ENCODE peak calls at places on chromosomes 5 and 9, in six cellular contexts. One of them, this sample, is unnamed.

GRCh38 chr9:83294816-83295215 is 231.9 kb upstream of the RASEF start:
- DNase-seq in amygdala: no peak
- DNase-seq in adipocyte: no peak
- DNase-seq in small intestine: no peak
- DNase-seq in ELR: no peak
- DNase-seq in kidney tubule cell: no peak
- DNase-seq in this sample: no peak

GRCh38 chr9:37747271-37747753 is 6.3 kb upstream of the TRMT10B start:
- DNase-seq in adipocyte: peak
- DNase-seq in amygdala: peak
- DNase-seq in small intestine: peak
- DNase-seq in kidney tubule cell: peak
- DNase-seq in ELR: peak
- DNase-seq in this sample: peak

GRCh38 chr9:34047864-34048729 is 590 bp downstream of the UBAP2 start:
- DNase-seq in kidney tubule cell: peak
- DNase-seq in ELR: peak
- DNase-seq in small intestine: peak
- DNase-seq in adipocyte: peak
- DNase-seq in amygdala: no peak
- DNase-seq in this sample: no peak

GRCh38 chr9:304519-305185 is 90.0 kb downstream of the DOCK8 start:
- DNase-seq in ELR: no peak
- DNase-seq in adipocyte: no peak
- DNase-seq in amygdala: no peak
- DNase-seq in small intestine: no peak
- DNase-seq in kidney tubule cell: peak
- DNase-seq in this sample: no peak

GRCh38 chr9:135611142-135611874 is 28.0 kb downstream of the GLT6D1 start:
- DNase-seq in amygdala: no peak
- DNase-seq in kidney tubule cell: no peak
- DNase-seq in small intestine: no peak
- DNase-seq in ELR: no peak
- DNase-seq in adipocyte: no peak
- DNase-seq in this sample: no peak

GRCh38 chr5:43543434-43543833 is 13.4 kb downstream of the PAIP1 start:
- DNase-seq in amygdala: no peak
- DNase-seq in adipocyte: no peak
- DNase-seq in kidney tubule cell: peak
- DNase-seq in small intestine: no peak
- DNase-seq in ELR: no peak
- DNase-seq in this sample: no peak

GRCh38 chr9:112755675-112756074 is 5.1 kb downstream of the SNX30 start:
- DNase-seq in small intestine: no peak
- DNase-seq in adipocyte: peak
- DNase-seq in amygdala: no peak
- DNase-seq in kidney tubule cell: peak
- DNase-seq in ELR: no peak
- DNase-seq in this sample: peak

GRCh38 chr5:98339141-98339848 is 434.2 kb upstream of the RGMB start:
- DNase-seq in kidney tubule cell: no peak
- DNase-seq in small intestine: no peak
- DNase-seq in amygdala: no peak
- DNase-seq in adipocyte: no peak
- DNase-seq in ELR: no peak
- DNase-seq in this sample: no peak

GRCh38 chr5:10902145-10902544 is 141.1 kb upstream of the DAP start:
- DNase-seq in small intestine: no peak
- DNase-seq in kidney tubule cell: peak
- DNase-seq in adipocyte: peak
- DNase-seq in amygdala: no peak
- DNase-seq in ELR: peak
- DNase-seq in this sample: peak

GRCh38 chr9:131762356-131762932 is 22.6 kb upstream of the RAPGEF1 start:
- DNase-seq in adipocyte: peak
- DNase-seq in ELR: peak
- DNase-seq in small intestine: peak
- DNase-seq in amygdala: peak
- DNase-seq in kidney tubule cell: peak
- DNase-seq in this sample: peak

GRCh38 chr9:76677481-76678055 is 86.7 kb upstream of the PCA3 start:
- DNase-seq in amygdala: no peak
- DNase-seq in kidney tubule cell: peak
- DNase-seq in adipocyte: no peak
- DNase-seq in ELR: peak
- DNase-seq in small intestine: no peak
- DNase-seq in this sample: no peak

GRCh38 chr5:69250593-69250992 is 15.9 kb downstream of the CDK7 start:
- DNase-seq in adipocyte: no peak
- DNase-seq in small intestine: no peak
- DNase-seq in kidney tubule cell: no peak
- DNase-seq in amygdala: no peak
- DNase-seq in ELR: no peak
- DNase-seq in this sample: no peak

GRCh38 chr9:35954942-35955546 is 2.9 kb downstream of the OR2S2 start:
- DNase-seq in small intestine: peak
- DNase-seq in kidney tubule cell: peak
- DNase-seq in amygdala: peak
- DNase-seq in adipocyte: peak
- DNase-seq in ELR: peak
- DNase-seq in this sample: peak

GRCh38 chr5:175803736-175804480 is 67.5 kb upstream of the CPLX2 start:
- DNase-seq in amygdala: no peak
- DNase-seq in adipocyte: no peak
- DNase-seq in small intestine: no peak
- DNase-seq in kidney tubule cell: no peak
- DNase-seq in ELR: no peak
- DNase-seq in this sample: no peak

GRCh38 chr5:16549491-16550233 is 67.1 kb downstream of the RETREG1 start:
- DNase-seq in kidney tubule cell: no peak
- DNase-seq in small intestine: no peak
- DNase-seq in adipocyte: peak
- DNase-seq in amygdala: no peak
- DNase-seq in ELR: no peak
- DNase-seq in this sample: no peak

GRCh38 chr5:38871790-38872551 is 26.2 kb downstream of the OSMR start:
- DNase-seq in small intestine: no peak
- DNase-seq in ELR: peak
- DNase-seq in adipocyte: peak
- DNase-seq in amygdala: no peak
- DNase-seq in kidney tubule cell: peak
- DNase-seq in this sample: peak

GRCh38 chr5:19987594-19988345 is at the start of gene CDH18:
- DNase-seq in adipocyte: peak
- DNase-seq in small intestine: no peak
- DNase-seq in amygdala: peak
- DNase-seq in ELR: peak
- DNase-seq in kidney tubule cell: peak
- DNase-seq in this sample: peak

GRCh38 chr9:70257991-70258691 is 637 bp upstream of the SMC5 start:
- DNase-seq in small intestine: peak
- DNase-seq in amygdala: no peak
- DNase-seq in kidney tubule cell: peak
- DNase-seq in ELR: peak
- DNase-seq in adipocyte: peak
- DNase-seq in this sample: peak

GRCh38 chr9:93945400-93946337 is 9.5 kb downstream of the BARX1 start:
- DNase-seq in kidney tubule cell: no peak
- DNase-seq in amygdala: no peak
- DNase-seq in ELR: no peak
- DNase-seq in small intestine: peak
- DNase-seq in adipocyte: peak
- DNase-seq in this sample: no peak

GRCh38 chr9:137380606-137381005 is 42.4 kb downstream of the EXD3 start:
- DNase-seq in kidney tubule cell: no peak
- DNase-seq in adipocyte: no peak
- DNase-seq in small intestine: no peak
- DNase-seq in ELR: no peak
- DNase-seq in amygdala: no peak
- DNase-seq in this sample: no peak

GRCh38 chr5:15304914-15305834 is 194.8 kb upstream of the FBXL7 start:
- DNase-seq in amygdala: no peak
- DNase-seq in adipocyte: no peak
- DNase-seq in ELR: no peak
- DNase-seq in kidney tubule cell: no peak
- DNase-seq in small intestine: no peak
- DNase-seq in this sample: no peak

GRCh38 chr9:109449036-109449798 is 48.9 kb downstream of the PTPN3 start:
- DNase-seq in small intestine: no peak
- DNase-seq in adipocyte: no peak
- DNase-seq in ELR: no peak
- DNase-seq in kidney tubule cell: no peak
- DNase-seq in amygdala: no peak
- DNase-seq in this sample: no peak

GRCh38 chr5:124555179-124555578 is 191.3 kb downstream of the ZNF608 start:
- DNase-seq in ELR: no peak
- DNase-seq in small intestine: no peak
- DNase-seq in kidney tubule cell: no peak
- DNase-seq in amygdala: no peak
- DNase-seq in adipocyte: no peak
- DNase-seq in this sample: no peak

GRCh38 chr9:111659706-111660105 is 1.7 kb upstream of the GNG10 start:
- DNase-seq in amygdala: no peak
- DNase-seq in ELR: peak
- DNase-seq in small intestine: no peak
- DNase-seq in kidney tubule cell: no peak
- DNase-seq in adipocyte: no peak
- DNase-seq in this sample: no peak

GRCh38 chr9:90344013-90344412 is 298.6 kb downstream of the DIRAS2 start:
- DNase-seq in adipocyte: peak
- DNase-seq in kidney tubule cell: peak
- DNase-seq in amygdala: no peak
- DNase-seq in ELR: peak
- DNase-seq in small intestine: no peak
- DNase-seq in this sample: no peak

GRCh38 chr5:99355881-99356280 is 427.1 kb upstream of the CHD1 start:
- DNase-seq in amygdala: no peak
- DNase-seq in kidney tubule cell: no peak
- DNase-seq in ELR: no peak
- DNase-seq in small intestine: no peak
- DNase-seq in adipocyte: no peak
- DNase-seq in this sample: no peak

This sample was measured in fibroblast of villous mesenchyme.